ENCODE peak calls at places on chromosomes 4 and X, in four cellular contexts. U is mesothelial cell of epicardium; B is CD4-positive, alpha-beta T cell; C is AG10803. J is an unnamed sample.
A peak's percentile ranks its signal among the peaks of the same experiment; 100 is the strongest.

GRCh38 chr4:37648084-37648817 is 37.9 kb downstream of the RELL1 start:
- DNase-seq in U (no peak), B (no peak), C (peak; percentile 93), J (peak; percentile 90)

GRCh38 chr4:47849466-47849865 is 11.6 kb upstream of the CORIN start:
- DNase-seq in U (no peak), B (no peak), C (no peak), J (no peak)

GRCh38 chr4:85420831-85421230 is 54.1 kb upstream of the ARHGAP24 start:
- DNase-seq in U (no peak), B (no peak), C (no peak), J (no peak)

GRCh38 chr4:168831585-168831918 is 178.5 kb downstream of the CBR4 start:
- DNase-seq in U (no peak), B (no peak), C (no peak), J (no peak)

GRCh38 chr4:83320548-83320947 is 14.1 kb downstream of the HPSE start:
- DNase-seq in U (no peak), B (no peak), C (peak; percentile 63), J (no peak)

GRCh38 chr4:89434364-89434988 is 126.9 kb upstream of the GPRIN3 start:
- DNase-seq in U (no peak), B (no peak), C (peak; percentile 47), J (peak; percentile 41)

GRCh38 chr4:113756005-113756410 is 5.5 kb downstream of the CAMK2D start:
- DNase-seq in U (no peak), B (no peak), C (peak; percentile 69), J (peak; percentile 83)

GRCh38 chrX:46735625-46736024 is 23.3 kb downstream of the SLC9A7 start:
- DNase-seq in U (no peak), B (no peak), C (no peak), J (no peak)

GRCh38 chrX:124266325-124267087 is 66.0 kb upstream of the TEX13D start:
- DNase-seq in U (no peak), B (no peak), C (no peak), J (no peak)

GRCh38 chr4:23768541-23768940 is 121.3 kb downstream of the PPARGC1A start:
- DNase-seq in U (no peak), B (no peak), C (no peak), J (no peak)

GRCh38 chr4:177339794-177340374 is 30.2 kb downstream of the NEIL3 start:
- DNase-seq in U (no peak), B (no peak), C (peak; percentile 58), J (peak; percentile 53)

GRCh38 chr4:157217708-157218107 is 2.8 kb upstream of the GRIA2 start:
- DNase-seq in U (no peak), B (no peak), C (peak; percentile 20), J (peak; percentile 45)

GRCh38 chrX:85359051-85359450 is 20.4 kb downstream of the POF1B start:
- DNase-seq in U (no peak), B (no peak), C (no peak), J (no peak)

GRCh38 chrX:130393451-130394074 is 8.1 kb upstream of the GPR119 start:
- DNase-seq in U (no peak), B (no peak), C (peak; percentile 62), J (peak; percentile 50)

GRCh38 chr4:30904593-30904992 is 184.4 kb downstream of the PCDH7 start:
- DNase-seq in U (no peak), B (no peak), C (no peak), J (no peak)

GRCh38 chrX:104253567-104254441 is 929 bp downstream of the ESX1 start:
- DNase-seq in U (no peak), B (no peak), C (no peak), J (no peak)

GRCh38 chr4:1572521-1572920 is 111.6 kb downstream of the FAM53A start:
- DNase-seq in U (no peak), B (no peak), C (no peak), J (no peak)

GRCh38 chr4:166174717-166175510 is 301.9 kb downstream of the TLL1 start:
- DNase-seq in U (no peak), B (no peak), C (no peak), J (peak; percentile 32)

GRCh38 chr4:98771959-98772619 is 113.7 kb upstream of the TSPAN5 start:
- DNase-seq in U (no peak), B (no peak), C (no peak), J (no peak)

GRCh38 chr4:183147191-183147590 is 48.1 kb downstream of the WWC2 start:
- DNase-seq in U (no peak), B (no peak), C (no peak), J (no peak)

GRCh38 chrX:41142130-41142529 is 56.9 kb downstream of the USP9X start:
- DNase-seq in U (no peak), B (no peak), C (peak; percentile 12), J (no peak)

GRCh38 chrX:41133551-41133950 is 48.3 kb downstream of the USP9X start:
- DNase-seq in U (no peak), B (no peak), C (no peak), J (no peak)

GRCh38 chrX:41131766-41132165 is 46.5 kb downstream of the USP9X start:
- DNase-seq in U (no peak), B (no peak), C (no peak), J (no peak)

DNA sequence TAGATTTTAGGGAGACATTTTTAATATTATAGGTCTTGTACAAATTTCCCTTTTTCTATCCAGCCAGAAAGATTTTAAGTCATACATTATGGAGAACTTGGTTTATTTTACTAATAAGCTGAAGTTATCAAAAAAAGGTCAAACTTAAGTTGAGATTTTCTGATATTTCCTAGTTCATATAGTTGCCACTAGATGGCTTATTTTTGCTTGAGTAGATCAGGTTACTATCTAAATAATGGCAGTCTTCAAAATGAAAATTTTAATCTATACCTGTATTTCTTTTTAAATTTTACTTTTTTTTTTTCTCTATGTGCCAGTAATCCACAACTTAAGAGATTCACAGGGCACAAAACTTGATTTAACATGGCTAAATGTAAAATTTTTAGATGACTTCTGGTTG is 52.3 kb downstream of the USP9X start:
- DNase-seq in U (no peak), B (no peak), C (no peak), J (no peak)
- TF ChIP-seq CTCF in U (peak; percentile 64), B (peak; percentile 35), C (peak; percentile 46), J (peak; percentile 61)

GRCh38 chrX:40871385-40872082 is 136.2 kb upstream of the MED14 start:
- DNase-seq in U (no peak), B (no peak), C (peak; percentile 36), J (peak; percentile 50)
- TF ChIP-seq CTCF in U (no peak), B (no peak), C (peak; percentile 20), J (no peak)

GRCh38 chrX:118226060-118226428 is 109.4 kb upstream of the KLHL13 start:
- DNase-seq in U (no peak), B (no peak), C (no peak), J (no peak)
- TF ChIP-seq CTCF in U (peak; percentile 29), B (no peak), C (peak; percentile 28), J (peak; percentile 32)

DNA sequence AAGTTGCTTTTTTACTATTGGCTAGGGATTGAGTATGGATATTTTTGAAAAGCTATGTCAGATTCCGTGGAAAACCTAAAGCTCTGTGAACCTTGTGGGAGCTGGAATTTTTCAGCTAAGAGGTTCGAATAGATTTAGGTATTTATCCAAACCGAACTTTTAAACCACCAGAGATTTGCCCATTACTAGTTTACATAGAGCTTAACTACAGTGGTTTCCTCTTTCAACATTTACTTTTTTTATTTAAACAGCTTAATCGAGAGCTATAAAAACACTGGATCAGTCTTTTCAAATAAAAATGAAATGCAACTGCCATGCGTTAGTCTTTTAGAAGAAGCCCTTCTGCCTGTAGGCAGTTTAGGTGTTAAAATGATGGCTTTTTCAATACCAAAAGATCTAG is 377.0 kb downstream of the RPA4 start:
- DNase-seq in U (no peak), B (no peak), C (no peak), J (no peak)
- TF ChIP-seq CTCF in U (no peak), B (no peak), C (no peak), J (no peak)

GRCh38 chrX:114338870-114339269 is 245.0 kb upstream of the HTR2C start:
- DNase-seq in U (no peak), B (no peak), C (no peak), J (no peak)

GRCh38 chrX:114344756-114345155 is 239.1 kb upstream of the HTR2C start:
- DNase-seq in U (no peak), B (no peak), C (peak; percentile 36), J (peak; percentile 35)
- TF ChIP-seq CTCF in U (peak; percentile 75), B (no peak), C (peak; percentile 68), J (peak; percentile 78)

GRCh38 chr4:27685947-27686346 is 825.3 kb downstream of the STIM2 start:
- DNase-seq in U (no peak), B (no peak), C (no peak), J (no peak)

DNA sequence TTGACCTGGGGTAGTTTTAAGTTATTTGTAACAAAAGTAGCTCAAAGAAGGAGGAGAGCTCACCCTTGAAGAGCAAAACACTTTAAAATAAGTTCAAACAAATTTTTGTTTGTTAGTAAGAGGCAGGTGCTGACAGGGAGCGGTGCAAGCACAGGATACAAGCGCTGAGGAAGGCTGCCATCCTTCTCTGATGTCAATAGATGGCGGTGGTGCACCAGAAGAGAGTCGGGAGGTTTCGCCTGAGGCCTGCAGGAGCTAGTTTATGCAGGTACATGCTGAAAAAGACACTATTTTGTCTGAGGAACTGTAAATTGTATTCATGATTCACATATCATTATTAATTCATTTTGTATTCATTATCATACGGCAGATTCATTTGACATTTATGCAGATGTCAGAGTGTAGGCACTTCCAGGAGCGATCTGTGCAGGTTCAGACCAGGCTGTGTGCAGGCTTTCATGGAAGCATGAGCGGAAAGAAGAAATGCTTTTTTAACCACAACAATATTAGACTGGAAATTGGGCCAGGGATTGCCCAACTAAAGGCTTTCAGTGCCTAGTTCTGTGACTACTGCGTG is 823.9 kb downstream of the STIM2 start:
- DNase-seq in U (peak; percentile 71), B (no peak), C (peak; percentile 21), J (peak; percentile 58)
- TF ChIP-seq CTCF in U (peak; percentile 50), B (no peak), C (peak; percentile 62), J (peak; percentile 87)

GRCh38 chrX:57977992-57978391 is 67.7 kb upstream of the ZXDA start:
- DNase-seq in U (no peak), B (no peak), C (no peak), J (no peak)
- TF ChIP-seq CTCF in U (no peak), B (no peak), C (no peak), J (no peak)

DNA sequence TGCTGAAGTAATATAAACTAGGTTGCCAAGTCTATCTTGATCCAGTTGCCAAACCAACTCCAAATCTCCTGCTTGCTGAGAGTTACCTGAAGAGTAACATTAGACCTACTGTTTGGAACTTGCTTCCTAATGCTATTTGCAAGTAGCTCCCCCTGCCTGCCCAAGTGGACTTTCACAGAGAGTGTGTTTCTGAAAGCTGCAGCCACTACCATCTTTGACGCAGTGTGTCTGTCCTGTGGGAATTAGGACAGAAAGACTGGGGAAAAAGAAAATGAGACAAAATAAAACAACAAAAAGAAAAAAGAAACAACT is 195.0 kb upstream of the HS3ST1 start:
- DNase-seq in U (no peak), B (no peak), C (no peak), J (peak; percentile 20)
- TF ChIP-seq CTCF in U (peak; percentile 18), B (peak; percentile 16), C (no peak), J (peak; percentile 58)

GRCh38 chrX:125436855-125437254 is 117.2 kb downstream of the TEX13C start:
- DNase-seq in U (no peak), B (no peak), C (no peak), J (peak; percentile 9)
- TF ChIP-seq CTCF in U (peak; percentile 51), B (no peak), C (no peak), J (peak; percentile 20)

J was measured in astrocyte of the spinal cord.